ENCODE peak calls at places on chromosomes 13 and 19, in four cellular contexts. K is H7; H is psoas muscle; Q is effector memory CD4-positive, alpha-beta T cell. J is an unnamed sample. For H3K27me3, the result is how much of the 10 kb centered on the place peaks cover.

GRCh38 chr19:16076154-16076957 is at the start of gene TPM4:
- DNase-seq in K (peak), H (peak), Q (peak), J (peak)

GRCh38 chr13:30864352-30865130 is 41.5 kb upstream of the MEDAG start:
- DNase-seq in K (no peak), H (no peak), Q (no peak), J (peak)

GRCh38 chr13:77981191-77981925 is 62.7 kb upstream of the EDNRB start:
- DNase-seq in K (no peak), H (no peak), Q (no peak), J (no peak)

GRCh38 chr13:30510811-30511371 is 45.2 kb upstream of the HMGB1 start:
- DNase-seq in K (no peak), H (no peak), Q (no peak), J (no peak)

GRCh38 chr19:19537321-19538048 is 580 bp upstream of the CILP2 start:
- DNase-seq in K (peak), H (no peak), Q (peak), J (no peak)

GRCh38 chr19:38018694-38019426 is 111.9 kb downstream of the SIPA1L3 start:
- DNase-seq in K (no peak), H (no peak), Q (no peak), J (no peak)

GRCh38 chr13:114167445-114167844 is 11.6 kb upstream of the CFAP97D2 start:
- DNase-seq in K (no peak), H (no peak), Q (no peak), J (peak)

GRCh38 chr13:98780451-98780850 is 28.0 kb upstream of the SLC15A1 start:
- DNase-seq in K (no peak), H (no peak), Q (no peak), J (no peak)

GRCh38 chr13:82772802-82773201 is 1109.5 kb downstream of the SLITRK1 start:
- DNase-seq in K (no peak), H (no peak), Q (no peak), J (no peak)

GRCh38 chr19:48258350-48258749 is 2.6 kb upstream of the CARD8 start:
- DNase-seq in K (no peak), H (no peak), Q (peak), J (no peak)

GRCh38 chr13:75902166-75903104 is 266.3 kb downstream of the LMO7 start:
- DNase-seq in K (no peak), H (no peak), Q (no peak), J (no peak)

GRCh38 chr19:33446918-33447293 is 73.4 kb downstream of the CEBPG start:
- DNase-seq in K (no peak), H (peak), Q (no peak), J (peak)

GRCh38 chr13:63088226-63088625 is 1672.6 kb upstream of the PCDH20 start:
- DNase-seq in K (no peak), H (no peak), Q (no peak), J (no peak)

GRCh38 chr19:51448011-51448744 is 10.1 kb downstream of the SIGLEC8 start:
- DNase-seq in K (no peak), H (no peak), Q (no peak), J (no peak)

GRCh38 chr19:55646889-55647731 is 902 bp upstream of the CCDC106 start:
- DNase-seq in K (peak), H (peak), Q (no peak), J (no peak)

GRCh38 chr13:73551736-73552135 is 492.9 kb downstream of the KLF5 start:
- DNase-seq in K (no peak), H (no peak), Q (no peak), J (no peak)

GRCh38 chr19:17843908-17844490 is 3.8 kb downstream of the JAK3 start:
- DNase-seq in K (no peak), H (no peak), Q (no peak), J (no peak)
- H3K27me3 ChIP-seq in K (under half), H (under half), Q (under half), J (half or more)

DNA sequence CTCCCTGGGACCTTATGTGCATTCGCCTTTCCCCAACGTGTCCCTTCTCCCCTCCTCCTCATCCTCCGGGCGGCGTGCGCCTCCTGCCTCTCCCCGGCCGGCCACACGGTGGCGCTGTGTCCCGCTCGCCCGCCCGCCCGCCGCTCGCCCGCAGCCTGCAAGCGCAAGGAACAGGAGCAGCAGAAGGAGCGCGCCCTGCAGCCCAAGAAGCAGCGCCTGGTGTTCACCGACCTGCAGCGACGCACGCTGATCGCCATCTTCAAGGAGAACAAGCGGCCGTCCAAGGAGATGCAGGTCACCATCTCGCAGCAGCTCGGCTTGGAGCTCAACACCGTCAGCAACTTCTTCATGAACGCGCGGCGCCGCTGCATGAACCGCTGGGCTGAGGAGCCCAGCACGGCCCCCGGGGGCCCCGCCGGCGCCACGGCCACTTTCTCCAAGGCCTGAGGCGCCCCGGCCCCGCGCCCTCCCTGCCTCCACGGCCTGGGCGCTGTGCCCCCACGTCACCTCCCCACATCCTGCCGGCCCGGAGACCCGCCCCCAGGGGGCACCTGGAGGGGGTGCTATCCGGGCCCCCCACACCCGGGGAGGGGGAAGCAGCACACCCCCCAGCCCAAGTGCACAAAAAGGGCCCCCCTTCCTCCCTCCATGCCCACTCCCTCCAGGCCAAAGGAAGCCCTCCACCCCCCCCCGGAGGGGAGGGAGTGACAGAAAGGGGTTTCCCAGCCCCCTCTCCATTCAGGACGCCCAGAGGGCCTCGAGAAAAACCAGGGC is 21.9 kb downstream of the ONECUT3 start:
- DNase-seq in K (peak), H (no peak), Q (no peak), J (no peak)
- H3K27me3 ChIP-seq in K (half or more), H (under half), Q (half or more), J (half or more)

DNA sequence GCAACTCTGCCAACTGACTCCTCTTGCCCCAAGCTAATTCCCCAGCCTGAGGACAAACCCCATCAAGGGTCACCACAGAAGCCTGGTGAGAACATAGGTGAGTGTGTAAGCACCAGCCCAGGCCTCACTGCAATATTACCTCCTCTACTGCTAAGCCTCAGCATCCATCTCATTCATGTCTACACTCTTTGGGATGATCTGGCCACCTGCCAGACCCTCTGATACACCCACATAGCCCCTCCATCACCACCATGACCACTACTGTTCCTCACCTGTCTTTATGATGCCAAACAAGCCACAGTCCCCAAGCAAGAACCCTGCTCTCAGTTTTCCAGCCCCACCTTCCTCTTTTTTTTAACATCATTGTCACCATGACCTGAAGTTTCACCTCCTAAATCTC is 2.3 kb downstream of the ZNF792 start:
- DNase-seq in K (no peak), H (no peak), Q (no peak), J (no peak)
- H3K27me3 ChIP-seq in K (under half), H (under half), Q (under half), J (under half)

DNA sequence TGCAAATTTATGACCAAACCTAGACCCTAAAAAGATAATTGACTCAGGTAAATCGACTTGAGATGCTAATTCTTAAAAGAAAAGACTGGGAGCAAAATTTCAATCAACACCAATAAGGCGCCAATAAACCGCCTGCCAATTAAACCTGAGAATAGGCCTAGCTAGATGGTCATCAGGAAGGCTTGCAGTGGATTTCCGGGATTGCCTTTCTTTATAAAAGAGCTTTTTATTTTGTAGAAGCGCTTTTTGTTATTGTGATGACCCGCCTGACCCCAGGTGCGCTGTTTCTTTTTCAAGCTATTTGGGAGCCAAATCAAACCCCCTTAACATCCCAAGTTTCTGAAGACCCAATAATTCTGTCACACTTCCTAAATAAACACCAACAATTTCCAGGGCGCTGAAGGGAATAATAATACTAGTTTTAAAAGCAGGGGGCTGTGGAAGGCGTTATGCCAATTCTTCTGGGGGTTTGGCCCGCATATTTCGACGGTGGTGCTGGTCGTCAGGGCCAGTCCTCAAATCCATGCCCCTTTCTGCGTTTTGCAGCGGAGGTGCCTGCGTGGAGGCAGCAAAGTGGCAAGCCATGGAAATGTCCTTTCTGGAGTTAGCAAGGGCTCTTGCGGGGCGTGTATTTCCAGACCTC is 2.9 kb upstream of the ZIC5 start:
- DNase-seq in K (peak), H (no peak), Q (no peak), J (no peak)
- H3K27me3 ChIP-seq in K (under half), H (half or more), Q (half or more), J (under half)

DNA sequence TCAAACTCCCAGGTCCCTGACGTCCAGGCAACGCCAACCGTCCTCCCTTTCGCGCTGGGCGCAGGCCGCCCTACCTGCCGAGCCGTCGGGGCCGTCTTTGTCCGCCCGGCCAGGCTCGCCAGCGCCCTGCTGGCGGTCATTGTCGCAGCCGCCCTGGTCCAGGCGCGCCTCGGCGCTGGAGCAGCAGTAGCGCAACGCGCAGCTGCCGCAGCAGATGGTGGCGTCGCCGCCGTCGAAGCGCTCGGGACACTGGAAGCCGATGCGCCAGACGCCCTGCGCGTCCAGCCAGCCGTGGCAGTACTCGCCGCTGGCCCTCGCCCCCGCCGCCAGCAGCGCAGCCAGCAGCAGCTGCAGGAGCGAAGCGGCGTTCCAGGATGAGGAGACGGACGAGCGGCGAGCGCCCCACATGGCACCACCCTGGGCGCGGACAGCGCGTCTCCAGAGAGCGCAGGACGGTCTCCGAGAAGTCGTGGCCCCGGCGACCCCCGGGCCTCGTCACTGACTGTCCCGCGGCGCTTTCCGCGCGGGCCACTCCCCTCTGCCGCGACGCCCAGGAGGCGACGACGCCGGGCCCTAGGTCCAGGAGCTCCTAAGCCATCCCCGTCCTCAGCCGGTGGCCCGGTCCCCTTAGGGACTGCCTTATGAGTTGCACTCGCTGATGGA is 1.1 kb downstream of the SHISA2 start:
- DNase-seq in K (peak), H (peak), Q (no peak), J (no peak)
- H3K27me3 ChIP-seq in K (under half), H (under half), Q (under half), J (under half)

GRCh38 chr19:29772696-29773095 is 39.1 kb upstream of the CCNE1 start:
- DNase-seq in K (no peak), H (no peak), Q (no peak), J (no peak)
- H3K27me3 ChIP-seq in K (under half), H (under half), Q (under half), J (under half)

DNA sequence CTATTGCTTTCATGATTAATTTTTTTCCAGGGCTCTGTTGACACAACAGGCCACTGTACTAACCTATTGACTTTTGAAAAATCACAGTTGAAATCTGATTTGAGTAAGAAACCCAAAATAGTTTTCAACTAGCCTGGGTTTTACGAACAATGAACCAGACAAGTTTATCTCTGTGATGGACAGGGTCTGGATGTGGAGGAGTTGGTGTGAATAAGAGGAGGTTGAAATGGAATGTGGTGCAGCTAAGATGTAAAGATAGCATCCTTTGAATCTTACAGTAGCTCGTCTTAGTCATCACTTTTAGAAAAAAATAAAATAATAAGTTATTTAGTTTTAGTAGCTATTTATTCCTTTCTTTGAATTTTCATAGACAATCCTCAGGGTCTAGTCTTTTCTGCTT is 8.3 kb upstream of the OXGR1 start:
- DNase-seq in K (no peak), H (no peak), Q (no peak), J (no peak)
- H3K27me3 ChIP-seq in K (under half), H (under half), Q (under half), J (under half)

GRCh38 chr13:113157206-113157928 is 1.1 kb upstream of the PROZ start:
- DNase-seq in K (no peak), H (no peak), Q (no peak), J (no peak)
- H3K27me3 ChIP-seq in K (under half), H (under half), Q (under half), J (under half)

DNA sequence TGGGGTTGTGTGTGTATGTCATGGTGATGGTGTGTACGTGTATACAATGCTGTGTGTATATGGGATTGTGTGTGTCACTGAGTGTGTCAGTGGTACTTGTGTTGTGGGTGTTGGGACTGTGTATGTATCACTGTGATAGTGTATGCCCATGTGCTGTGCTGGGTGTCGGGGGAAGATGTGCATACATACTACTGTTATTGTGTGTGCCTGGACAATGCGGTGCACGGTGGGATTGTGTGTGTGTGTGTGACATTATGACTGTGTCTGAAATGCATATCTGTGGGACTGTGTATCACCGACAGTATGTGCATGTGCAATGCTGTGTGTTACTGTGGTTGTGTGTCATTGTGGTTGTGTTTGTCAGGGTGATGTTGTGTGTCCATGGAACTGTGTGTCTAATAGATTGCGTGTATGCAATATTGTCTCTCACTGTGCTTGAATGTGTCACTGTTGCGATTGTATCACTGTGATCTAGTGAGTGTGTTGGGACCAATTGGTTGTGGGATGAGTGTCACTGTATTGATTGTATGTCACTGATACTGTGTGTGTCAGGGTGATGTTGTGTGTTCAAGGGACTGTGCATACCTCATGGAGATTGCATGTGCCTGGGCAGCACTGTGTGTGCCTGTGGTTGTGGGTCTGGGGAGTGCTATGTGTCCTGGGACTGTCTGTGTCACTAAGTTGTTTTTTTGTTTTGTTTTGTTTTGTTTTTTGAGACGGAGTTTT is 11.1 kb upstream of the BBC3 start:
- DNase-seq in K (no peak), H (no peak), Q (no peak), J (no peak)
- H3K27me3 ChIP-seq in K (under half), H (under half), Q (under half), J (under half)